ENCODE peak calls at places on chromosomes 3 and 15, in four cellular contexts. N, Y, D and B are unnamed samples.
A peak's percentile ranks its signal among the peaks of the same experiment; 100 is the strongest.

GRCh38 chr3:195080125-195080524 is 190.8 kb downstream of the XXYLT1 start:
- DNase-seq in Y (no peak), D (no peak), N (no peak), B (no peak)

GRCh38 chr3:183224581-183224980 is 28.5 kb upstream of the B3GNT5 start:
- DNase-seq in D (no peak), N (no peak), Y (no peak), B (no peak)

GRCh38 chr3:193843447-193844301 is 250.7 kb downstream of the OPA1 start:
- DNase-seq in N (no peak), Y (no peak), D (no peak), B (no peak)

GRCh38 chr3:188205992-188206416 is 52.0 kb downstream of the LPP start:
- DNase-seq in Y (no peak), D (no peak), N (peak; percentile 3), B (no peak)

GRCh38 chr3:101142160-101142559 is 148.9 kb upstream of the ABI3BP start:
- DNase-seq in N (no peak), Y (no peak), D (no peak), B (no peak)

GRCh38 chr15:37743826-37744225 is 190.6 kb upstream of the TMCO5A start:
- DNase-seq in Y (no peak), N (no peak), D (no peak), B (no peak)

GRCh38 chr3:87855626-87856025 is 203.2 kb downstream of the CGGBP1 start:
- DNase-seq in D (no peak), N (no peak), Y (peak; percentile 77), B (no peak)

GRCh38 chr15:33737687-33738606 is 230.3 kb upstream of the CHRM5 start:
- DNase-seq in Y (peak; percentile 74), N (peak; percentile 16), D (no peak), B (peak; percentile 14)

GRCh38 chr3:152257246-152258074 is 11.3 kb upstream of the MBNL1 start:
- DNase-seq in Y (no peak), D (no peak), N (no peak), B (no peak)

GRCh38 chr15:39216816-39217215 is 364.1 kb upstream of the THBS1 start:
- DNase-seq in N (no peak), D (no peak), Y (no peak), B (no peak)

GRCh38 chr15:41490355-41490754 is 3.3 kb upstream of the ITPKA start:
- DNase-seq in N (peak; percentile 89), D (no peak), Y (peak; percentile 94), B (no peak)

GRCh38 chr15:58773024-58773423 is 1.9 kb downstream of the MINDY2 start:
- DNase-seq in Y (no peak), D (no peak), N (no peak), B (no peak)

GRCh38 chr15:58771621-58772235 is 626 bp downstream of the MINDY2 start:
- DNase-seq in D (peak; percentile 69), Y (peak; percentile 35), N (no peak), B (peak; percentile 40)

GRCh38 chr15:58775402-58775801 is 4.3 kb downstream of the MINDY2 start:
- DNase-seq in Y (no peak), N (no peak), D (no peak), B (no peak)

GRCh38 chr15:58770519-58770856 is 614 bp upstream of the MINDY2 start:
- DNase-seq in N (no peak), D (no peak), Y (peak; percentile 61), B (no peak)

DNA sequence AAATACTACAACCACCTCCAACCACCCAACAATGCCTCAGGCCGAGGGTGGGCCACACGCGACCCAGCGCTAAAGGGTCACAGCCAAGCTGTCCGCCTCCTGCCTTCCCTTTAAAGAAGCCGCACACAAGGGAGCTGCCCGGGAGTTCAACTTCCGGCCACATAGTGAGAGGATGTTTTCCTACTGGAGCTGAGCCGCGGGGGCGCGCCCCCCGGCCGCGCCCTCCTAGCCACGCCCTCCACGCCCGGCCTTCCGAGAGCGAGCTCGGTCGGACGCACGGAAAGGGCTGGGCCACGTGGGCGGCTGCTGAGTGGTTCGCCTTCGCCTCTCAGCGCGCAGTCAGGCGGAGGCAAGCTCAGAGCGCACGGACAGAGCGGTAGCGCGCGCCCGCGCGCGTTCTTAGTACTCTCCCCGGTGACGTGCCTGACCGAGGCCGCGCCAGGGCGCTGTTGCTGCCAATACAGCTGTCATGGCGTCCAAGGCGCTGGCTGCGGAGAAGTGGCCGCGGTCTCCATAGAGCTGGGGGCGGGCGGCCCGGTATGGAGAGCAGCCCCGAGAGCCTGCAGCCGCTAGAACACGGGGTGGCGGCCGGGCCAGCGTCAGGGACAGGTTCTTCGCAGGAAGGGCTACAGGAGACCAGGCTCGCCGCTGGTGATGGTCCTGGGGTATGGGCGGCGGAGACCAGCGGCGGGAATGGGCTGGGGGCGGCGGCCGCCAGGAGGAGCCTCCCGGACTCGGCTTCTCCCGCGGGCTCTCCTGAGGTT is at the start of gene MINDY2:
- DNase-seq in N (peak; percentile 97), Y (peak; percentile 97), D (peak; percentile 98), B (peak; percentile 99)
- TF ChIP-seq CTCF in N (peak; percentile 30), Y (peak; percentile 24), D (peak; percentile 32), B (peak; percentile 32)

GRCh38 chr15:70061086-70061370 is 36.7 kb downstream of the TLE3 start:
- DNase-seq in D (no peak), Y (no peak), N (no peak), B (no peak)
- H3K4me3 ChIP-seq in D (no peak overlapping the region), Y (no peak overlapping the region), N (no peak overlapping the region), B (no peak overlapping the region)

DNA sequence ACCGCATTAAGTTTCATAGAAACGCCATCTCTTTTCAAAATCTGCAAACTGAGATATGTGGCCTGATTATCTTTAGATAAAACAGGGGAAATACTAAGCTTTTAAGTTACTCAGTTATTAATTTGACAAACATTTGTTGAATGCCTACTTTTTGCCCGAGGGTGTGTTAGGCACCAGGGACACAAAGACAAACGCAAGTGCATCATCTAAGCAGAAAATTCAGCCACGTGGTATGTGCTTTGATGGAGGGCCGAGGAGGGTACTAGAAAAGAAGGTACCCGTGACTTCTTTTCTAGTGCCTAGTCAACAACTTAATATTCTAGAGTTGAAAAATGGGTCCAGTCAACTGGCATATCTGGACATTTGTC is 594.3 kb downstream of the MAGI1 start:
- DNase-seq in Y (no peak), D (no peak), N (no peak), B (no peak)
- H3K9me3 ChIP-seq in Y (no peaks in the 10 kb centered on the region), D (no peaks in the 10 kb centered on the region), N (no peaks in the 10 kb centered on the region), B (no peaks in the 10 kb centered on the region)

DNA sequence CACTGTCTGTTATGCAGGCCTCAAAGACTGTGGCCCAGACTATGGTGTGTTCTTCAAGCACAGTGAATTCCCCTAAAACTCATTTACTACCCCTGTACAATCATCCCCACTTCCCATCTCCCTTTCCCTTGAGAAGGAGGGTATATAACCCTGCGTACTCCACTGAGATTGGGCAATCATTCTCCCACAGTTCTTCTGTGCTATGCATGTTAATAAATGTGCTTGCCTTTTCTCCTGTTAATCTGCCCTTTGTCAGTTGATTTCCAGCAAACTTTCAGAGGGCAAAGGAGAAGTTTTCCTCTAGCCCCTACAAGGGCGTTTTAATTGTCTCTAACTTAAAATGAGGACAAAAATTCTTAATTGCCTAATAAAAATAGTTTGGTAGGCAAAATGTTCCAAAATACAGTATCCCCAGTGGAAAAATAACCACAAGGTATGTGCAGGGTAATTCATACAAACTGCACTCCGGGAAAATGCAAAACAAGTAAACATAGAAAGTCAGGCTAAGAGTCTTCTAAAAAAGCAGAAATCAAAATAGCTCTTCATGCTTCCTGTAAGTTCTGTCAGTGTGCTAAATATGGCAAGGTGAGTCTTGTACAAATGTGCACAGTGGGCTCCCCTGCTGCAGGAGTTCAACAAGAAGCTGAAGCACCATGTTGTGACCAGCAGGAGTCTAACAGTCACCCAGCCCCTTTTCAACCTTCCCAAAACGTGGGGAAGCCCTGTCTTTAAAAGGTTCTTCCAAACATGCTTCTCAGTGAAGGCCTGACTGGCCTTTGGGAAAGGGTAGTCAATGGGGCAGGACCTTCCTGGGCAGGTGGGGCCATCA is 10.2 kb downstream of the ATP10A start:
- DNase-seq in N (no peak), Y (no peak), D (no peak), B (no peak)
- TF ChIP-seq CTCF in N (no peak), Y (no peak), D (no peak), B (no peak)

GRCh38 chr3:170867143-170867542 is 2.9 kb downstream of the RPL22L1 start:
- DNase-seq in D (no peak), N (no peak), Y (no peak), B (no peak)
- H3K4me3 ChIP-seq in D (no peak overlapping the region), N (no peak overlapping the region), Y (peak overlapping the region; percentile 93), B (no peak overlapping the region)

GRCh38 chr3:16404349-16404895 is 109.1 kb downstream of the RFTN1 start:
- DNase-seq in D (no peak), Y (no peak), N (no peak), B (no peak)

GRCh38 chr3:16406175-16406574 is 107.3 kb downstream of the RFTN1 start:
- DNase-seq in Y (no peak), D (no peak), N (no peak), B (no peak)

GRCh38 chr3:16407365-16407764 is 106.1 kb downstream of the RFTN1 start:
- DNase-seq in Y (no peak), D (no peak), N (no peak), B (no peak)

GRCh38 chr3:16409032-16409431 is 104.5 kb downstream of the RFTN1 start:
- DNase-seq in N (no peak), Y (no peak), D (no peak), B (no peak)

GRCh38 chr3:16406579-16406978 is 106.9 kb downstream of the RFTN1 start:
- DNase-seq in N (no peak), Y (no peak), D (no peak), B (no peak)
- H3K9me3 ChIP-seq in N (no peaks in the 10 kb centered on the region), Y (no peaks in the 10 kb centered on the region), D (no peaks in the 10 kb centered on the region), B (no peaks in the 10 kb centered on the region)

DNA sequence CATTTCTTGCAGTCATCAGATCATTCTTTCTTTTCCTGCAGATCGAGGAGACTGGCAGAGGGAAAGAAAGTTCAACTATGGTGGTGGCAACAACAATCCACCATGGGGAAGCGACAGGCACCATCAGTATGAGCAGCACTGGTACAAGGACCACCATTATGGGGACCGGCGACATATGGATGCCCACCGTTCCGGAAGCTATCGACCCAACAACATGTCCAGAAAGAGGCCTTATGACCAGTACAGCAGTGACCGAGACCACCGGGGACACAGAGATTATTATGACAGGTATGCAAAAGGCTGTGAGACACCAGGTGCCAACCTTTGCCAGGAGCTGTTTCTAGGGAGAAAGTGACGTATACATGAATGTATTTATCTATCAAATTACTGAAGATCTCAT is 69.0 kb downstream of the RGMA start:
- DNase-seq in N (no peak), D (no peak), Y (no peak), B (no peak)
- TF ChIP-seq CTCF in N (no peak), D (no peak), Y (no peak), B (no peak)

DNA sequence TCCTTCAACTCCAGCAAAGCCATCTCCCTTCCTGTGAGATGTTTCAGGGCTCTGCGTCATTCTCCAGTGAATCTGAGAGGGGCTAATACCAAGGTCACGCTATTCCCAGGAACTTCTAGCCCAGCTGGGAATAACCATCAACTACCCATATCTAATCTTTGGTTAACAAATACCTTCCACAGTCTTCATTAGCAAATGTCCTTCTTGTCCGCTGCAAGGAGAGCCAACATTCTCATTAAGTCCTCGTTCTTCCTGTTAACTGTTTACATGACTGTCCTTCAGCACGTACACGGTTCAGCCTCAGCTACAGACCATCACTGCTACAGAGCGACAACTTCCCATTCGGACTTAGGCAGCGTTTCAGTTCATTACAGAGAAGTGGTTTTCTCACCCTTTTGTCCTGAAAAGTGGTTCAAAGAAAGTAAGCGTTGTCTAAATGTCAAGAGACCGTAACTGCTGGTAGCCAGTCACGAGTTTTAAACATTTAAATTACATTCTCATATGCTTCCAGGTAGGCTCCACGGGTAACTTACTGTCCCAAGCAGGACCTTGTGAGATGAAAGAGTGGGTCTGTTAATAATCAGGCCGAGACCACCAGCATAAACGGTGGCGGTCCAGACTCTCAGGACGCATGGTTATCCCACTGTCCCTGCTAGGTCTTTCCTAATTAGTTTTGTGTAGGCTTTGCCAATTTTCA is 63.9 kb downstream of the CHSY1 start:
- DNase-seq in Y (no peak), D (no peak), N (no peak), B (no peak)
- H3K4me3 ChIP-seq in Y (no peak overlapping the region), D (peak overlapping the region; percentile 10), N (no peak overlapping the region), B (peak overlapping the region; percentile 41)